ENCODE peak calls at places on chromosomes 11 and 22, in four cellular contexts. L is IMR-90, C is H9, H is mesendoderm. K is an unnamed sample.

GRCh38 chr22:35564975-35565867 is 24.6 kb downstream of the RASD2 start:
- DNase-seq in L (peak; percentile 78), C (no peak), H (no peak), K (no peak)

GRCh38 chr11:43138621-43139140 is 173.1 kb upstream of the API5 start:
- DNase-seq in L (no peak), C (no peak), H (no peak), K (no peak)

GRCh38 chr11:12764187-12764914 is 90.1 kb downstream of the TEAD1 start:
- DNase-seq in L (no peak), C (no peak), H (no peak), K (no peak)

GRCh38 chr11:36409152-36409713 is 100.8 kb downstream of the TRAF6 start:
- DNase-seq in L (peak; percentile 46), C (no peak), H (no peak), K (no peak)

GRCh38 chr11:12411806-12412727 is 34.7 kb downstream of the PARVA start:
- DNase-seq in L (peak; percentile 95), C (peak; percentile 84), H (peak; percentile 99), K (peak; percentile 68)

GRCh38 chr22:44357962-44358553 is 45.3 kb upstream of the SHISAL1 start:
- DNase-seq in L (peak; percentile 24), C (no peak), H (no peak), K (no peak)

GRCh38 chr11:73342633-73343032 is 33.6 kb upstream of the RELT start:
- DNase-seq in L (no peak), C (peak; percentile 45), H (no peak), K (no peak)

GRCh38 chr22:43829904-43830851 is 18.1 kb upstream of the EFCAB6 start:
- DNase-seq in L (peak; percentile 54), C (no peak), H (no peak), K (no peak)

GRCh38 chr11:78691215-78691614 is 116.6 kb upstream of the NARS2 start:
- DNase-seq in L (no peak), C (no peak), H (no peak), K (no peak)
- H3K56ac ChIP-seq in L (no peak overlapping the region), C (no peak overlapping the region), H (no peak overlapping the region), K (no peak overlapping the region)

GRCh38 chr11:533586-534196 is 1.7 kb downstream of the HRAS start:
- DNase-seq in L (no peak), C (no peak), H (no peak), K (no peak)

GRCh38 chr11:531826-532511 is 3.4 kb downstream of the HRAS start:
- DNase-seq in L (no peak), C (no peak), H (no peak), K (no peak)

GRCh38 chr11:530960-531825 is 4.2 kb downstream of the HRAS start:
- DNase-seq in L (no peak), C (no peak), H (no peak), K (peak; percentile 46)

GRCh38 chr11:533049-533585 is 2.3 kb downstream of the HRAS start:
- DNase-seq in L (no peak), C (no peak), H (no peak), K (no peak)

DNA sequence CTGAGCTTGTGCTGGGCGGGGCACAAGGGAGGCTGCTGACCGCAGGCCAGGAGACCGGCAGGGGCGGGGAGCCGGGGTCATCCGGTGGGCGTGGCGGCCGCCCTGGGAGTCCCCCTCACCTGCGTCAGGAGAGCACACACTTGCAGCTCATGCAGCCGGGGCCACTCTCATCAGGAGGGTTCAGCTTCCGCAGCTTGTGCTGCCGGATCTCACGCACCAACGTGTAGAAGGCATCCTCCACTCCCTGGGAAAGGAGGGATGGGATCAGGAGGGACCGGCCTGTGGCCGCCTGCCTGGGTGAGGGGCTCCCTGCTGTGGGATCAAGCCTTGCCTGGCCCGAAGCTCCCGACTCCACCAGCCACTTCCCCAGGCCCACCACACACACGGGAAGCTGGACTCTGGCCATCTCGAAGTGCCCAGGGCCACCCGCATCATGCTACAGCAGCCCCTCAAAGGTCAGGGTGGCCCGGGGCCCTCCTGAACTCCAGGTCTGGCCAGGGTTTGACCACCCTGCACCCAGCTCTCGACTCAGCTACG is 2.8 kb downstream of the HRAS start:
- DNase-seq in L (no peak), C (no peak), H (no peak), K (no peak)
- H3K56ac ChIP-seq in L (no peak overlapping the region), C (no peak overlapping the region), H (no peak overlapping the region), K (no peak overlapping the region)

DNA sequence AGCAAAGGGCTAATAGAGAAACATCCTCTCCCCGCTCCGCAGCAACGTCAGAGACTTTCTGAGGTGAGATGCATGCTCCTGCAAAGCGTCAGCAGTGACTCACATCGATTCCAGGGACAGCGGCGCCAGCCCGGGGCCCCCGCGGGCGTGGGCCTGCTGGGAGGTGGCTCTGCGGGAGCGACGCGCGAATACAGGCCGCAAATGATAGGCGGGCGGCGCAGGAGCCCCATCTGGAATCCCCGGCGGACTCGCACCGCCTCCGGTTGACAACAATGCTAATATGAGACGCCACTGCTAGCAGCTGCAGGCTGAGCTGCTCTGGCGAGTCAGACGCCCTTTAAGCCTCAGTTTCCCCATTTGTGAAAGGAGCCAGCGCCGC is 557 bp downstream of the RANGAP1 start:
- DNase-seq in L (peak; percentile 96), C (peak; percentile 48), H (peak; percentile 91), K (peak; percentile 49)
- H3K56ac ChIP-seq in L (peak overlapping the region; percentile 85), C (no peak overlapping the region), H (peak overlapping the region; percentile 95), K (peak overlapping the region; percentile 54)

GRCh38 chr22:23904855-23905254 is 10.7 kb downstream of the MIF start:
- DNase-seq in L (no peak), C (no peak), H (no peak), K (no peak)
- H3K56ac ChIP-seq in L (no peak overlapping the region), C (no peak overlapping the region), H (no peak overlapping the region), K (no peak overlapping the region)

GRCh38 chr22:50635591-50635990 is 7.6 kb upstream of the ARSA start:
- DNase-seq in L (no peak), C (no peak), H (no peak), K (no peak)
- H3K56ac ChIP-seq in L (no peak overlapping the region), C (no peak overlapping the region), H (no peak overlapping the region), K (no peak overlapping the region)

GRCh38 chr11:71442880-71443279 is 5.3 kb downstream of the DHCR7 start:
- DNase-seq in L (no peak), C (no peak), H (no peak), K (no peak)

GRCh38 chr11:71438650-71439049 is 9.5 kb downstream of the DHCR7 start:
- DNase-seq in L (no peak), C (no peak), H (no peak), K (no peak)

GRCh38 chr11:71440021-71440755 is 8.0 kb downstream of the DHCR7 start:
- DNase-seq in L (no peak), C (no peak), H (no peak), K (no peak)

GRCh38 chr11:71442123-71442522 is 6.1 kb downstream of the DHCR7 start:
- DNase-seq in L (no peak), C (no peak), H (no peak), K (no peak)

GRCh38 chr11:71441251-71441650 is 6.9 kb downstream of the DHCR7 start:
- DNase-seq in L (no peak), C (no peak), H (no peak), K (no peak)
- H3K56ac ChIP-seq in L (no peak overlapping the region), C (no peak overlapping the region), H (no peak overlapping the region), K (no peak overlapping the region)